ENCODE peak calls at places on chromosomes 3 and 15, in four cellular contexts. A is germinal center, L is astrocyte, X is Kasumi-1. O is an unnamed sample.

GRCh38 chr3:28406241-28406640 is 57.6 kb upstream of the AZI2 start:
- DNase-seq in A (no peak), L (no peak), X (no peak), O (no peak)

GRCh38 chr3:156332304-156332703 is 211.9 kb downstream of the KCNAB1 start:
- DNase-seq in A (no peak), L (no peak), X (no peak), O (no peak)

GRCh38 chr15:83378921-83379561 is 68.1 kb upstream of the SH3GL3 start:
- DNase-seq in A (no peak), L (no peak), X (no peak), O (no peak)

GRCh38 chr3:114595521-114596028 is 301.7 kb downstream of the TIGIT start:
- DNase-seq in A (no peak), L (peak), X (no peak), O (no peak)

GRCh38 chr15:91263632-91264477 is 163.8 kb downstream of the SV2B start:
- DNase-seq in A (no peak), L (peak), X (peak), O (no peak)

GRCh38 chr3:133973249-133973980 is 56.3 kb downstream of the SLCO2A1 start:
- DNase-seq in A (no peak), L (no peak), X (no peak), O (no peak)

GRCh38 chr3:187212705-187213104 is 15.4 kb downstream of the RTP1 start:
- DNase-seq in A (no peak), L (peak), X (no peak), O (no peak)

GRCh38 chr3:146517684-146518435 is 26.5 kb downstream of the PLSCR1 start:
- DNase-seq in A (no peak), L (no peak), X (no peak), O (no peak)

GRCh38 chr3:197942956-197943556 is 6.9 kb upstream of the RPL35A start:
- DNase-seq in A (peak), L (peak), X (peak), O (peak)

O was measured in NAMALWA.